ENCODE peak calls at places on chromosomes 16 and 17, in eight cellular contexts. J, Y, P, C, D, N, W and V are unnamed samples.

GRCh38 chr16:75127713-75128415 is 11.3 kb upstream of the LDHD start:
- DNase-seq in Y (no peak), J (no peak), D (no peak), P (no peak), W (no peak), C (no peak), N (no peak), V (no peak)

GRCh38 chr16:64478258-64478906 is 643.5 kb downstream of the CDH11 start:
- DNase-seq in D (no peak), P (peak; percentile 56), W (no peak), C (no peak), N (peak; percentile 89), J (no peak), Y (no peak), V (no peak)

GRCh38 chr17:48444531-48445247 is 14.7 kb upstream of the SKAP1 start:
- DNase-seq in P (no peak), C (no peak), N (no peak), W (peak; percentile 28), J (peak; percentile 4), Y (no peak), D (no peak), V (peak; percentile 45)

GRCh38 chr16:86597880-86598606 is 19.7 kb downstream of the FOXL1 start:
- DNase-seq in N (no peak), D (no peak), P (no peak), J (no peak), Y (no peak), W (no peak), C (no peak), V (no peak)

GRCh38 chr17:253091-253846 is 71.8 kb upstream of the DOC2B start:
- DNase-seq in Y (no peak), J (no peak), D (no peak), N (no peak), P (no peak), C (no peak), W (no peak), V (no peak)

GRCh38 chr17:68707032-68707431 is 105.9 kb upstream of the FAM20A start:
- DNase-seq in D (peak; percentile 10), P (peak; percentile 36), C (no peak), N (peak; percentile 11), Y (no peak), J (no peak), W (peak; percentile 2), V (no peak)

GRCh38 chr17:38667099-38667786 is 7.5 kb downstream of the EPOP start:
- DNase-seq in D (peak; percentile 88), P (peak; percentile 86), W (peak; percentile 91), Y (peak; percentile 57), N (peak; percentile 74), C (peak; percentile 88), J (peak; percentile 62), V (peak; percentile 78)

GRCh38 chr17:78250891-78251772 is 19.7 kb downstream of the TMEM235 start:
- DNase-seq in J (peak; percentile 84), C (peak; percentile 99), P (peak; percentile 94), D (peak; percentile 95), W (peak; percentile 93), N (peak; percentile 94), Y (peak; percentile 71), V (peak; percentile 93)

GRCh38 chr16:89266521-89267134 is 49.1 kb downstream of the ZNF778 start:
- DNase-seq in W (no peak), N (no peak), C (no peak), P (no peak), D (no peak), J (no peak), Y (no peak), V (no peak)

GRCh38 chr17:18231156-18231555 is 5.7 kb downstream of the LLGL1 start:
- DNase-seq in N (no peak), C (no peak), J (no peak), Y (no peak), D (peak; percentile 89), W (peak; percentile 37), P (no peak), V (no peak)

GRCh38 chr17:40486513-40487370 is 14.7 kb downstream of the TNS4 start:
- DNase-seq in W (no peak), C (no peak), N (peak; percentile 64), P (no peak), J (no peak), Y (peak; percentile 37), D (no peak), V (no peak)

GRCh38 chr17:48125829-48126612 is 18.5 kb downstream of the SNX11 start:
- DNase-seq in N (no peak), D (no peak), C (peak; percentile 39), J (no peak), P (no peak), W (no peak), Y (no peak), V (no peak)

GRCh38 chr16:75660726-75661302 is 13.2 kb downstream of the TERF2IP start:
- DNase-seq in D (no peak), C (no peak), W (no peak), Y (no peak), J (no peak), N (no peak), P (no peak), V (no peak)

GRCh38 chr17:5078106-5079028 is at the start of gene ZFP3:
- DNase-seq in W (peak; percentile 92), J (no peak), D (peak; percentile 3), Y (no peak), P (peak; percentile 19), C (peak; percentile 95), N (peak; percentile 52), V (peak; percentile 71)

GRCh38 chr17:18920911-18921441 is 31.0 kb upstream of the SLC5A10 start:
- DNase-seq in P (no peak), D (no peak), C (no peak), J (peak; percentile 60), N (peak; percentile 74), W (no peak), Y (no peak), V (peak; percentile 62)

GRCh38 chr16:48408688-48409087 is 23.5 kb upstream of the SIAH1 start:
- DNase-seq in D (no peak), P (no peak), Y (no peak), C (no peak), N (peak; percentile 28), J (no peak), W (no peak), V (no peak)

GRCh38 chr17:57648720-57649119 is 96.4 kb downstream of the CCDC182 start:
- DNase-seq in P (no peak), J (no peak), W (no peak), C (no peak), Y (no peak), D (no peak), N (no peak), V (no peak)

GRCh38 chr16:82063456-82064082 is 28.5 kb downstream of the HSD17B2 start:
- DNase-seq in N (peak; percentile 67), P (no peak), Y (no peak), D (no peak), J (no peak), C (no peak), W (no peak), V (no peak)

GRCh38 chr16:54846761-54847160 is 83.9 kb upstream of the IRX5 start:
- DNase-seq in J (peak; percentile 79), C (no peak), N (peak; percentile 26), P (peak; percentile 68), W (no peak), Y (no peak), D (no peak), V (no peak)

GRCh38 chr17:33602981-33603380 is 309.9 kb upstream of the ASIC2 start:
- DNase-seq in J (no peak), C (peak; percentile 27), D (peak; percentile 79), P (peak; percentile 15), W (peak; percentile 50), Y (no peak), N (no peak), V (no peak)

DNA sequence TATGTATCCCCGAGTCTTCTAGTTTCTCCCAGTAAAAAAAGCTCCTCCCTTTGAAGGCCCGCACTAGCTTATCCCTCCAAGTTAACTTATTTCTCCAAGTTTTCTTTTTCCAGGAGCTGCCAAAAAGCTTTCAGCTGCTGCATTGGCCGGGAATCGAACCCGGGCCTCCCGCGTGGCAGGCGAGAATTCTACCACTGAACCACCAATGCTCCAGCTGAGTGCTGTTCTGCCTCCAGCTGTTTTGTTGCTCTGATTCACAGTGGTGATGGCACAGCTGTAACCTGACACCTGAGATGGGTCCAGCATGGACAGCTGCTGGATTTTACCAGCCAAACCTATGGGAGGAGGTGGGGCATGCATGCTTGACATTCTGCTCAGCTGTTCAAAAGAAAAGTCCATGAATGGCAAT is 22.1 kb downstream of the VAC14 start:
- DNase-seq in P (peak; percentile 88), D (peak; percentile 92), W (peak; percentile 86), C (peak; percentile 66), J (no peak), Y (peak; percentile 81), N (peak; percentile 72), V (no peak)
- TF ChIP-seq CTCF in P (no peak), D (no peak), W (no peak), C (no peak), J (no peak), Y (no peak), N (no peak), V (no peak)

DNA sequence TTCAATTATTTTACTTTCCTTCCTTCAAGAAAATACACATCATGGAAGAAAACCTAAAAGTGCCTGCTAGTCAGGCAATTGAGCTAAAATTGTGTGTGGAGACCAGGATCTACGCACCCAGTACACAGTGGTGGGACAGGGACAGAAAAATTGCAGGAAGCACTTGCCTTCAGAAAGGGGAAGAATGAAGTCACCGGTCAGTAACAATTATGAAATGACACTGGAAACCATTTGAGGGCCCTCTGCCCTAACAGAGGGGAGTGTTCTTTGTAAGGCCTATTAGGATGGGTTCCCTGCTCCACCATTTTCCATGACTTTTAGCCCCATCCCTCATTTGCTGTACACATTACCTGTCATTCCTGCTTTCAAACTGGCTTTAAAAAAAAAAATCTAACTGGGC is 4.5 kb upstream of the PHAF1 start:
- DNase-seq in C (no peak), W (no peak), J (no peak), D (no peak), Y (no peak), P (no peak), N (no peak), V (no peak)
- H3K4me2 ChIP-seq in C (no peak overlapping the region), W (no peak overlapping the region), J (no peak overlapping the region), D (no peak overlapping the region), Y (no peak overlapping the region), P (no peak overlapping the region), N (no peak overlapping the region), V (no peak overlapping the region)

GRCh38 chr16:58931436-58931835 is 197.3 kb upstream of the GOT2 start:
- DNase-seq in D (no peak), N (no peak), Y (no peak), J (no peak), P (no peak), W (no peak), C (no peak), V (no peak)
- TF ChIP-seq EZH2phosphoT487 in D (no peak), N (no peak), Y (no peak), J (no peak), P (no peak), W (no peak), C (no peak), V (no peak)

DNA sequence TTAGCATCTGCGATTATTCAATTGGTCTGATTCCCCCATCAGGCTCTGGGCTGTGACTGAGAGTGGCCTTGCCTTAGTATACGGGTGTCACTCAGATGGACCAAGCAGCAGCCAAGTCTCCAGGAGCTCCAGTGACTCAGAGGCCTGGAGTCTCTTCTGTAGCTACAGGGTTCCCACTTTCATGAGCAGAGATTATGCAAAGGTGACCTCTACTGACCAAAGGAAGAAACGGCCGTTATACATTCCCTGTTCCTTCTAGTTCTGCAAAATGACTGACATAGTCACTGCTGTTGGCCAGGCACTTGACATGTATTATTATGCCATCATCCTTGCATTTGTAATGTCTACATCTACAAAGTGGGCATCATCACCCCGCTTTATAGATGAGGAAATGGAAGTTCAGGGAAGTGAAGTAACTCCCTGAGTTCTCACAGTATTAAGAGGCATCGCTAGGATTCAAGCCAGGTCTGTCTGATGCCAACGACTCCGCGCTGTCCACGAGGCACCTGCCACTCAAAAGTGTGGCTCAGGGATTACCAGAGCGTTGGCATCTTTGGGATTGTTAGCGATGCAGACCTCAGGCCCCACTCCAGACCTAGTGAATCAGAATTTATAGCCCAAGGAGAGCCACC is 23.3 kb downstream of the SLC38A7 start:
- DNase-seq in N (peak; percentile 85), J (peak; percentile 63), P (peak; percentile 89), C (peak; percentile 78), D (peak; percentile 79), W (peak; percentile 87), Y (peak; percentile 78), V (peak; percentile 71)
- TF ChIP-seq CTCF in N (peak; percentile 74), J (peak; percentile 70), P (peak; percentile 69), C (peak; percentile 78), D (peak; percentile 70), W (peak; percentile 72), Y (peak; percentile 71), V (peak; percentile 85)